ENCODE peak calls at places on chromosomes 2 and 18, in four cellular contexts. Y is lower lobe of right lung, G is hepatocyte, N is M059J. R is an unnamed sample.

GRCh38 chr2:62913311-62913710 is 137.3 kb upstream of the OTX1 start:
- DNase-seq in Y (no peak), G (no peak), N (no peak), R (no peak)

GRCh38 chr2:239136203-239136602 is 264.6 kb downstream of the HDAC4 start:
- DNase-seq in Y (no peak), G (no peak), N (no peak), R (no peak)

GRCh38 chr2:9686061-9686460 is 55.3 kb upstream of the YWHAQ start:
- DNase-seq in Y (no peak), G (no peak), N (no peak), R (no peak)

GRCh38 chr2:98637401-98638144 is 29.2 kb downstream of the UNC50 start:
- DNase-seq in Y (no peak), G (no peak), N (no peak), R (no peak)

GRCh38 chr2:71807969-71808451 is 339.7 kb downstream of the CYP26B1 start:
- DNase-seq in Y (no peak), G (no peak), N (no peak), R (no peak)

GRCh38 chr2:147863835-147864234 is 19.0 kb downstream of the ACVR2A start:
- DNase-seq in Y (no peak), G (no peak), N (peak; percentile 69), R (no peak)

GRCh38 chr2:227513113-227513512 is 41.2 kb downstream of the AGFG1 start:
- DNase-seq in Y (no peak), G (no peak), N (no peak), R (no peak)

GRCh38 chr2:160632576-160632975 is 139.0 kb upstream of the RBMS1 start:
- DNase-seq in Y (no peak), G (no peak), N (no peak), R (no peak)

GRCh38 chr18:12645751-12646203 is 12.1 kb downstream of the SPIRE1 start:
- DNase-seq in Y (peak; percentile 69), G (peak; percentile 23), N (no peak), R (peak; percentile 36)

GRCh38 chr2:28356095-28356911 is 36.4 kb upstream of the FOSL2 start:
- DNase-seq in Y (peak; percentile 78), G (peak; percentile 87), N (peak; percentile 94), R (peak; percentile 94)

GRCh38 chr2:200471324-200471848 is 38.5 kb downstream of the KCTD18 start:
- DNase-seq in Y (no peak), G (peak; percentile 31), N (peak; percentile 25), R (no peak)

GRCh38 chr2:8229546-8229986 is 452.3 kb upstream of the ID2 start:
- DNase-seq in Y (peak; percentile 64), G (peak; percentile 27), N (peak; percentile 34), R (peak; percentile 42)

GRCh38 chr2:15772196-15772595 is 168.2 kb upstream of the MYCN start:
- DNase-seq in Y (no peak), G (no peak), N (no peak), R (no peak)

GRCh38 chr2:46098606-46099005 is 198.6 kb upstream of the EPAS1 start:
- DNase-seq in Y (no peak), G (no peak), N (peak; percentile 92), R (no peak)

GRCh38 chr18:48229445-48230052 is 179.6 kb downstream of the ZBTB7C start:
- DNase-seq in Y (no peak), G (no peak), N (no peak), R (no peak)

GRCh38 chr2:8511868-8512612 is 169.8 kb upstream of the ID2 start:
- DNase-seq in Y (peak; percentile 7), G (no peak), N (peak; percentile 44), R (no peak)

GRCh38 chr2:228048838-228049490 is 132.5 kb downstream of the SPHKAP start:
- DNase-seq in Y (no peak), G (peak; percentile 81), N (peak; percentile 51), R (peak; percentile 26)

GRCh38 chr2:121263996-121264715 is 20.8 kb downstream of the TFCP2L1 start:
- DNase-seq in Y (no peak), G (peak; percentile 6), N (no peak), R (no peak)

GRCh38 chr18:13217466-13217961 is 1.0 kb upstream of the LDLRAD4 start:
- DNase-seq in Y (peak; percentile 70), G (peak; percentile 71), N (peak; percentile 44), R (peak; percentile 58)

GRCh38 chr2:109736177-109736827 is 57.8 kb upstream of the RGPD5 start:
- DNase-seq in Y (peak; percentile 61), G (peak; percentile 69), N (peak; percentile 55), R (peak; percentile 55)

GRCh38 chr2:45860136-45861106 is 208.9 kb downstream of the PRKCE start:
- DNase-seq in Y (peak; percentile 52), G (peak; percentile 51), N (peak; percentile 15), R (peak; percentile 33)

GRCh38 chr18:54671291-54671881 is 80.3 kb downstream of the DYNAP start:
- DNase-seq in Y (no peak), G (peak; percentile 52), N (peak; percentile 48), R (no peak)

GRCh38 chr2:174761837-174762236 is 2.4 kb downstream of the CHRNA1 start:
- DNase-seq in Y (no peak), G (no peak), N (no peak), R (no peak)

GRCh38 chr2:64609229-64609994 is 44.3 kb downstream of the SERTAD2 start:
- DNase-seq in Y (peak; percentile 80), G (peak; percentile 89), N (peak; percentile 29), R (peak; percentile 70)

GRCh38 chr2:69615969-69616368 is 27.6 kb downstream of the AAK1 start:
- DNase-seq in Y (no peak), G (no peak), N (no peak), R (no peak)